ENCODE peak calls at places on chromosome 21, in five cellular contexts. I is psoas muscle, S is lower lobe of right lung, Y is WERI-Rb-1, N is stomach. J is an unnamed sample.

GRCh38 chr21:46060596-46061061 is 37.3 kb upstream of the COL6A2 start:
- DNase-seq in I (peak), S (peak), Y (peak), N (peak), J (peak)

GRCh38 chr21:33289199-33289819 is 23.1 kb downstream of the IL10RB start:
- DNase-seq in I (no peak), S (no peak), Y (no peak), N (no peak), J (no peak)

GRCh38 chr21:28699591-28700259 is 293.0 kb downstream of the LTN1 start:
- DNase-seq in I (no peak), S (no peak), Y (no peak), N (no peak), J (no peak)

GRCh38 chr21:16775056-16775455 is 737.8 kb upstream of the CXADR start:
- DNase-seq in I (no peak), S (no peak), Y (no peak), N (no peak), J (no peak)

GRCh38 chr21:13368200-13368599 is 241.4 kb upstream of the POTED start:
- DNase-seq in I (no peak), S (no peak), Y (no peak), N (no peak), J (no peak)

GRCh38 chr21:14753466-14754258 is 207.5 kb upstream of the SAMSN1 start:
- DNase-seq in I (no peak), S (no peak), Y (no peak), N (no peak), J (no peak)

GRCh38 chr21:31326478-31327247 is 17.4 kb downstream of the TIAM1 start:
- DNase-seq in I (no peak), S (no peak), Y (no peak), N (no peak), J (peak)

GRCh38 chr21:35885942-35886541 is 174.3 kb downstream of the SETD4 start:
- DNase-seq in I (no peak), S (no peak), Y (no peak), N (no peak), J (no peak)

GRCh38 chr21:30710499-30710898 is 8.1 kb downstream of the KRTAP21-3 start:
- DNase-seq in I (no peak), S (no peak), Y (no peak), N (no peak), J (no peak)

GRCh38 chr21:31043495-31043894 is 5.2 kb upstream of the KRTAP19-8 start:
- DNase-seq in I (no peak), S (no peak), Y (no peak), N (no peak), J (no peak)

GRCh38 chr21:17501107-17502006 is 11.5 kb upstream of the CXADR start:
- DNase-seq in I (no peak), S (no peak), Y (no peak), N (no peak), J (no peak)

DNA sequence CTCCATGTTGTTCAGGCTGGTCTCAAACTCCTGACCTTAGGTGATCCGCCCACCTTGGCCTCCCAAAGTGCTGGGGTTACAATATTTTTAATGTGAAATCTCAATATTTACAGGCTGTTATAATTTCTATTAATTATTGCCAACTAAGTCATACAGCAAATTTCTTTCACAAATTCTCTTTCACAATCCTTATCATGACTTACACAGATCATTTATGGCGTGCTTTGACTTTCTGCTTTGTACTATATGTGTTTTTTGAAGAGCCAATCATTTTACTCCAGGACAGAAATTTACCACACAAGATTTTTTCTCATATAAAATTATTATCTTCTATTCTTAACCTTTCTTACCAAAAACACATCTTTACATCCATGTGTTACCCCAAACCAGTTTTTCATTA is 1729.9 kb downstream of the NCAM2 start:
- DNase-seq in I (no peak), S (no peak), Y (no peak), N (no peak), J (no peak)
- H3K4me3 ChIP-seq in I (no peak), S (no peak), Y (no peak), N (no peak), J (no peak)

DNA sequence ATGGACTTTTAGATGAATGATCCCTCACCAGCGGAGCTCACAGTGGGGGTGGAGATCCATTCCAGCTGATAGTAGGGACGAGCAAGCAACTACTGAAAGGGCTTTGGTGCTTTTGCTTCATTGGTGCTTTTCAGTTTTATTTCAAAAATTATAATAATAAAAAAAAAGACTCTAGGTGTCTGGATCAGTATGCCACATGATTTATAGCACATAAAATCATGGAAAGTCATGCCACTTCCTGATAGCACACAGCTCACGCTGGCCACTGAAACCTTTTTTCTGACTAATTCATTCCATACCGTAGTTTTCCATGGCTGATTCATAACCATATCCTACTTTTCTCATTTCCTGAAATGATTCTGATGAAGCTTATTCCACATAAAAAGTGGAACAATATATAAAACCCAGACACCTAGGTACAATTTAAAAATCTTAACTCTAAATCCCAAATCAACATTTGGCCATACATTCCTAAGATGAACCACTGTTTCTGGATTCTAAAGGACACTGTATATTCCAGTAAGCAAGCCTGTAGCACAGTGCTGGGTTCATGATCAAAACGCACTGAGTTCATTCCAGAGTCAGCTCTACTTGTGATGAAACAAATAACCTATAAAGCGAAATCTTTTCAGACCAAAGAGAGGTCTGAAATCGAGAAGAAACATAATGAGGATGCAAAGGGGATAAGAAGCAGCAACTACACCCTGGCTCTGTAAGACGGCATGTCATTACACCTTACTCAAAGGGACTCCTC is 41.4 kb upstream of the KCNE1 start:
- DNase-seq in I (no peak), S (no peak), Y (no peak), N (no peak), J (no peak)
- H3K4me3 ChIP-seq in I (no peak), S (no peak), Y (no peak), N (no peak), J (no peak)

GRCh38 chr21:37253991-37254390 is 13.1 kb downstream of the VPS26C start:
- DNase-seq in I (no peak), S (no peak), Y (no peak), N (no peak), J (no peak)
- H3K4me3 ChIP-seq in I (no peak), S (no peak), Y (no peak), N (no peak), J (no peak)

GRCh38 chr21:40556442-40556968 is 290.5 kb downstream of the DSCAM start:
- DNase-seq in I (no peak), S (no peak), Y (no peak), N (no peak), J (no peak)
- H3K4me3 ChIP-seq in I (no peak), S (no peak), Y (no peak), N (no peak), J (no peak)

DNA sequence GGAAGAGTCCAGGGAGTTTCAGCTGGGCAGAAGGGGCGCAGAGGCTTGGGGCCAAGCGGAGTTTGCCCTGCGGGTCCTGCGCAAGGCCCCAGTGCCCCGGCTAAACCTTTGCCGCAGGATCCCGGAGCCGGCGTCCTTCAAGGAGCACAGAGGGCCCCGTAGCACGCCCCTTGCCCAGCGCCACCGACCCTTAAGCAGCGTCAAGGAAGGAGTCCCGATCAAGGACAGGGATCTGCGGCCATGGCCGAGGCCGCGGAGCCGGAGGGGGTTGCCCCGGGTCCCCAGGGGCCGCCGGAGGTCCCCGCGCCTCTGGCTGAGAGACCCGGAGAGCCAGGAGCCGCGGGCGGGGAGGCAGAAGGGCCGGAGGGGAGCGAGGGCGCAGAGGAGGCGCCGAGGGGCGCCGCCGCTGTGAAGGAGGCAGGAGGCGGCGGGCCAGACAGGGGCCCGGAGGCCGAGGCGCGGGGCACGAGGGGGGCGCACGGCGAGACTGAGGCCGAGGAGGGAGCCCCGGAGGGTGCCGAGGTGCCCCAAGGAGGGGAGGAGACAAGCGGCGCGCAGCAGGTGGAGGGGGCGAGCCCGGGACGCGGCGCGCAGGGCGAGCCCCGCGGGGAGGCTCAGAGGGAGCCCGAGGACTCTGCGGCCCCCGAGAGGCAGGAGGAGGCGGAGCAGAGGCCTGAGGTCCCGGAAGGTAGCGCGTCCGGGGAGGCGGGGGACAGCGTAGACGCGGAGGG is 520 bp downstream of the CLIC6 start:
- DNase-seq in I (peak), S (peak), Y (no peak), N (peak), J (no peak)
- H3K4me3 ChIP-seq in I (peak), S (peak), Y (no peak), N (peak), J (peak)

DNA sequence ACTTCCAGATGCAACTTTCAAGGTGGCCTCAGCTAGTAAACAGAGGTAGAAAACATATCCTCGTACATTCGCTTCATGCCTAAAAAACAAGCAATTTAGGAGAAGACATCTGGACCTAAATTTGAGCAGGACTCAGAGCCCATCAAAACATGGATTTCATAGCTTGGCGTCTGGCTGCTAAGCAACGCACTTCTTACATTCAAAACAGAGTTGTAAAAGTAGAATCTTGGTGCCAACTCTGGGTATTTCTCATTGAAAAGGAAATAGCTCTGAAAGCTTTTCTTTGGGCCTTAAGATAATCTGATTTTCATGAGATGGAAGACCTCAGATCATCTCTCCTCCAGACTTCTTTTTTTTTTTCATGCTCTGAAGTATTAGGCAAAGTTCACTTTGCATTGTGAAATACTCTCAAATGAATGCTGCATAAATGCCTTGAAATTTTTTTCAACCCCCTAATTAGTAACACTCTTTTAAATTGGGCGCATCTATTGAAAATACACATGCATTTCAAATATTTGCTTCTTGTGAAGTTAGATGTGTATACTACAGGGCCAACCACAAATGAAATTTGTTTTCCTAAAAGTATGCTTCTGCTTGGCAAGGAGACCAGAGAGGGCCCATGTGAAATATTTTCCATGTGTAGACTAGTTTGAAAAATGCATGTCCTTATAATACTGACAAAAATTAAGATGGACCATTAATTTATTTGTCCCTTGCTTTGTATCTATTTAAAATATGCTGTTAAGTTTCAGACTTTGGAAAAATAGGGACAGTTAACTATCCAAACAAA is 4.2 kb downstream of the ADAMTS5 start:
- DNase-seq in I (no peak), S (no peak), Y (no peak), N (no peak), J (no peak)
- H3K4me3 ChIP-seq in I (peak), S (no peak), Y (no peak), N (peak), J (no peak)

GRCh38 chr21:42614391-42614790 is 39.0 kb upstream of the PDE9A start:
- DNase-seq in I (no peak), S (no peak), Y (no peak), N (no peak), J (no peak)

GRCh38 chr21:42614811-42615342 is 38.5 kb upstream of the PDE9A start:
- DNase-seq in I (no peak), S (peak), Y (peak), N (peak), J (no peak)

GRCh38 chr21:42611852-42612251 is 41.6 kb upstream of the PDE9A start:
- DNase-seq in I (no peak), S (no peak), Y (no peak), N (no peak), J (no peak)

GRCh38 chr21:42612390-42612789 is 41.0 kb upstream of the PDE9A start:
- DNase-seq in I (no peak), S (no peak), Y (no peak), N (no peak), J (no peak)

DNA sequence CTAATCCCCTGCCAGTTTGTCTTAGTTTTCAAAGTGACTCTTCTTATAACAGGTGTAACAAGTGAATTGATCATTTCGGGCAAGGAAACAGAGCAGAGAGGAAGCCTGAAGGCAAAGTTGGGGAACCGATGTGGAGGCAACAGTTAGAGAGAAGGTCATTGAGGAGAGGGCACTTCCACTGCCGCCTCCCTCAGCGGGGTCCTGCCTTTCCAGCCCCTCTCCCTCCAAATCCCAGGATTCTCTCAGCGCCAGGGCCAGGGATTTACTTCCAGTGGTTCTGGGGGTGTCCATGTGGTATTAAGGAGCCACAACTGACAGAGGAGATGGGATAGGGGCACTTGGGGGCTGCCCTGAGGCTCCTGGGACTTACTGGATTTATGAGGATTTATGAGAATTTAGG is 39.7 kb upstream of the PDE9A start:
- DNase-seq in I (no peak), S (no peak), Y (no peak), N (no peak), J (no peak)
- H3K4me3 ChIP-seq in I (no peak), S (peak), Y (no peak), N (no peak), J (no peak)

GRCh38 chr21:44315691-44316208 is 15.9 kb downstream of the PFKL start:
- DNase-seq in I (no peak), S (no peak), Y (no peak), N (no peak), J (no peak)
- H3K4me3 ChIP-seq in I (no peak), S (no peak), Y (no peak), N (no peak), J (no peak)

GRCh38 chr21:37562920-37563640 is 196.5 kb downstream of the DYRK1A start:
- DNase-seq in I (peak), S (peak), Y (no peak), N (no peak), J (no peak)
- H3K4me3 ChIP-seq in I (peak), S (peak), Y (peak), N (peak), J (peak)

J was measured in skeletal muscle cell.